ENCODE peak calls at places on chromosome 6, in eight cellular contexts. O is GM13976, L is progenitor cell of endocrine pancreas, H is endothelial cell, J is A549, U is type B pancreatic cell, B is neural crest cell, C is AG04450. T is an unnamed sample.

GRCh38 chr6:159715168-159715567 is 12.1 kb upstream of the WTAP start:
- DNase-seq in O (no peak), L (no peak), H (no peak), J (no peak), U (no peak), B (no peak), C (no peak), T (no peak)

GRCh38 chr6:81562169-81562568 is 190.3 kb downstream of the TENT5A start:
- DNase-seq in O (no peak), L (no peak), H (no peak), J (peak), U (no peak), B (no peak), C (peak), T (peak)

GRCh38 chr6:77089776-77090175 is 373.5 kb downstream of the HTR1B start:
- DNase-seq in O (no peak), L (no peak), H (no peak), J (no peak), U (no peak), B (no peak), C (no peak), T (peak)

GRCh38 chr6:160863782-160864181 is 127.8 kb upstream of the MAP3K4 start:
- DNase-seq in O (no peak), L (no peak), H (no peak), J (no peak), U (no peak), B (no peak), C (no peak), T (no peak)

GRCh38 chr6:131038612-131039344 is 24.3 kb downstream of the EPB41L2 start:
- DNase-seq in O (no peak), L (no peak), H (no peak), J (no peak), U (no peak), B (no peak), C (no peak), T (peak)

GRCh38 chr6:2165216-2165725 is 80.1 kb downstream of the GMDS start:
- DNase-seq in O (no peak), L (no peak), H (no peak), J (no peak), U (no peak), B (no peak), C (no peak), T (no peak)

GRCh38 chr6:167933847-167934246 is 63.6 kb upstream of the KIF25 start:
- DNase-seq in O (no peak), L (no peak), H (no peak), J (no peak), U (no peak), B (no peak), C (no peak), T (no peak)

GRCh38 chr6:149884215-149884614 is 13.7 kb downstream of the RAET1E start:
- DNase-seq in O (no peak), L (no peak), H (no peak), J (no peak), U (no peak), B (no peak), C (no peak), T (no peak)

GRCh38 chr6:11085758-11086435 is 7.7 kb upstream of the SMIM13 start:
- DNase-seq in O (no peak), L (no peak), H (no peak), J (no peak), U (no peak), B (no peak), C (no peak), T (peak)

GRCh38 chr6:112595201-112595600 is 248.1 kb downstream of the RFPL4B start:
- DNase-seq in O (no peak), L (no peak), H (no peak), J (no peak), U (no peak), B (no peak), C (no peak), T (no peak)

GRCh38 chr6:65557224-65557623 is 149.8 kb downstream of the EYS start:
- DNase-seq in O (no peak), L (no peak), H (no peak), J (no peak), U (no peak), B (no peak), C (no peak), T (no peak)

GRCh38 chr6:7617954-7618764 is 28.2 kb downstream of the SNRNP48 start:
- DNase-seq in O (peak), L (no peak), H (no peak), J (no peak), U (no peak), B (no peak), C (no peak), T (peak)

GRCh38 chr6:4370066-4370465 is 234.7 kb upstream of the ECI2 start:
- DNase-seq in O (no peak), L (no peak), H (no peak), J (peak), U (no peak), B (no peak), C (peak), T (peak)

GRCh38 chr6:144185133-144185836 is 35.0 kb downstream of the STX11 start:
- DNase-seq in O (no peak), L (no peak), H (no peak), J (no peak), U (no peak), B (no peak), C (no peak), T (no peak)

GRCh38 chr6:62283828-62284411 is 2.1 kb downstream of the KHDRBS2 start:
- DNase-seq in O (no peak), L (peak), H (peak), J (peak), U (no peak), B (peak), C (no peak), T (peak)

GRCh38 chr6:56798163-56798562 is 155.5 kb upstream of the DST start:
- DNase-seq in O (no peak), L (no peak), H (no peak), J (no peak), U (no peak), B (no peak), C (no peak), T (peak)

GRCh38 chr6:164069352-164070022 is 655.0 kb downstream of the QKI start:
- DNase-seq in O (no peak), L (no peak), H (no peak), J (no peak), U (no peak), B (peak), C (no peak), T (no peak)

GRCh38 chr6:11712760-11713159 is 65.8 kb downstream of the ADTRP start:
- DNase-seq in O (peak), L (no peak), H (no peak), J (no peak), U (no peak), B (no peak), C (no peak), T (no peak)

GRCh38 chr6:21100959-21101358 is 492.6 kb upstream of the SOX4 start:
- DNase-seq in O (no peak), L (no peak), H (no peak), J (no peak), U (no peak), B (no peak), C (no peak), T (no peak)

GRCh38 chr6:79648315-79648714 is 17.2 kb downstream of the SH3BGRL2 start:
- DNase-seq in O (no peak), L (no peak), H (no peak), J (no peak), U (no peak), B (no peak), C (no peak), T (no peak)

GRCh38 chr6:151009576-151009975 is 144.1 kb downstream of the MTHFD1L start:
- DNase-seq in O (no peak), L (no peak), H (no peak), J (no peak), U (no peak), B (no peak), C (no peak), T (no peak)

GRCh38 chr6:4491501-4492260 is 284.5 kb upstream of the CDYL start:
- DNase-seq in O (no peak), L (no peak), H (no peak), J (no peak), U (no peak), B (no peak), C (no peak), T (no peak)

GRCh38 chr6:21582651-21583050 is 10.9 kb upstream of the SOX4 start:
- DNase-seq in O (no peak), L (no peak), H (no peak), J (no peak), U (no peak), B (no peak), C (no peak), T (peak)

GRCh38 chr6:146905313-146905712 is 298.9 kb upstream of the STXBP5 start:
- DNase-seq in O (no peak), L (no peak), H (no peak), J (no peak), U (no peak), B (no peak), C (no peak), T (peak)

GRCh38 chr6:156060013-156060412 is 604.4 kb upstream of the NOX3 start:
- DNase-seq in O (no peak), L (no peak), H (no peak), J (no peak), U (no peak), B (no peak), C (no peak), T (no peak)

GRCh38 chr6:43723737-43724295 is 36.2 kb upstream of the MRPS18A start:
- DNase-seq in O (peak), L (peak), H (peak), J (peak), U (no peak), B (no peak), C (no peak), T (no peak)

GRCh38 chr6:166757226-166758135 is 130.4 kb upstream of the RPS6KA2 start:
- DNase-seq in O (no peak), L (no peak), H (no peak), J (no peak), U (no peak), B (no peak), C (no peak), T (peak)

GRCh38 chr6:157020398-157021266 is 243.5 kb downstream of the ARID1B start:
- DNase-seq in O (peak), L (no peak), H (peak), J (peak), U (no peak), B (no peak), C (no peak), T (peak)

GRCh38 chr6:143357152-143357551 is 93.3 kb downstream of the ADAT2 start:
- DNase-seq in O (no peak), L (no peak), H (no peak), J (no peak), U (no peak), B (no peak), C (no peak), T (no peak)

GRCh38 chr6:87815449-87815848 is 113.4 kb upstream of the AKIRIN2 start:
- DNase-seq in O (no peak), L (no peak), H (no peak), J (no peak), U (no peak), B (no peak), C (no peak), T (no peak)

GRCh38 chr6:113809818-113810217 is 47.3 kb upstream of the MARCKS start:
- DNase-seq in O (peak), L (no peak), H (no peak), J (no peak), U (no peak), B (no peak), C (no peak), T (no peak)

DNA sequence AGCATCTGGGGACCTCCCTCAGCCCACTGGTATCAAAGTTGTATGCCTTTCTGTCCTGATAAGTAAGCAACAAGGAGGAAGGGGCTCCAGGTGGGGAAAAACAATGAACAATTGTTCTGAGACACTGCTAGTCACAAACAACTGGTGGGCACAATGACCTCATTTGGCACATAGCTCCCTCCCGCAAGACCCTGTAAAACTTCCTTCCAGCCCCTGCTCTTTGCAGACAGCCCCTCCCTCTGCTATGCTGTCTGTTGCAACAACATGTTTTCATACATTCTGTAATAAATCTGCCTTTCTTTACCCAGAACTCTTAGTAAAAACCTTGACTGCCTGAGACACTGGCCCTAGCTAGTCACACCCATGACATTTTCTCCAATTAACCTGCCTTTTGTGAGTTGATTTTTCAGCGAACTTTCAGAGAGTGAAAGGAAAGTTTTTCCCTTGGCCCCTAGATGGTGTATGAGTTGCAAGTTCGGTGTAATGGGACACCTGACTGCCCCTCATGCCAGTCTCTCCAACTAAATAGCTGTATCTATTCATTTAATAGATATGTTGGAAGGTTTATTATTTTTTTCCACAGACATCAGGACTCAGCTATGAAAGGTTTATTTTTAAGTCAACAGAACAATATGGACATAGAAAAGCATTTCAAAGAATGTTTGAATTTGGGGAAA is 142.3 kb upstream of the SLC22A16 start:
- DNase-seq in O (peak), L (no peak), H (peak), J (no peak), U (no peak), B (no peak), C (no peak), T (peak)
- TF ChIP-seq CTCF in O (no peak), L (peak), H (peak), J (peak), U (peak), B (peak), C (peak), T (peak)

GRCh38 chr6:33206864-33207568 is 1.3 kb upstream of the RING1 start:
- DNase-seq in O (no peak), L (no peak), H (peak), J (no peak), U (no peak), B (peak), C (no peak), T (no peak)

GRCh38 chr6:33204415-33205171 is at the start of gene HSD17B8:
- DNase-seq in O (peak), L (peak), H (peak), J (peak), U (peak), B (peak), C (peak), T (peak)

GRCh38 chr6:33206027-33206863 is 1.8 kb downstream of the HSD17B8 start:
- DNase-seq in O (no peak), L (no peak), H (no peak), J (no peak), U (no peak), B (no peak), C (no peak), T (peak)

GRCh38 chr6:33204165-33204414 is 365 bp upstream of the HSD17B8 start:
- DNase-seq in O (no peak), L (no peak), H (no peak), J (no peak), U (no peak), B (no peak), C (no peak), T (no peak)

DNA sequence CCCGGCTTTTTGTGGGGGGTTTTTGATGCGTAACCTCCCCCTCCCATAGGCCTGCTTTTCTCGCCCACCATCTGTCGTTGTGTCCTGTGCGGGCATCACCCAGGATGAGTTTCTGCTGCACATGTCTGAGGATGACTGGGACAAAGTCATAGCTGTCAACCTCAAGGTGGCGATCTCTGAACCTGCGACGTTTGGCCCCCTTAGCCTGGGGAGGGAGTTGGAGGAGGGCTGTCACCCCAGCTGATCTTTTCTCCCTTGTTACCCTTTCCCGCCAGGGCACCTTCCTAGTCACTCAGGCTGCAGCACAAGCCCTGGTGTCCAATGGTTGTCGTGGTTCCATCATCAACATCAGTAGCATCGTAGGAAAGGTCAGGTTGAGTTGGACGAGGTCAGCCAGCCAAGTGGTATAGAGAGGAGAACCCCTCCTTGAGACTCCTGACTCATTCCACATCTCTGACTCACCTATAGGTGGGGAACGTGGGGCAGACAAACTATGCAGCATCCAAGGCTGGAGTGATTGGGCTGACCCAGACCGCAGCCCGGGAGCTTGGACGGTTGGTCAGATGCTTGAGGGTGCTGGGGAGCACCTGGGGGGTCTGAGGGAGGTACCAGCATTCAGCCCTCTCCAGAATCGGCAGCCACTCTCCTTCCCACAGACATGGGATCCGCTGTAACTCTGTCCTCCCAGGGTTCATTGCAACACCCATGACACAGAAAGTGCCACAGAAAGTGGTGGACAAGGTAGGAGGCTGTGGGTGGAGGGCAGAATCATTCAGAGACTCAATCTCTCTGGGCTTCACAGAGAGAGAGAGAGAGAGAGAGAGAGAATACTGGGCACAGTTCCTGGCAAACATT is 944 bp downstream of the HSD17B8 start:
- DNase-seq in O (no peak), L (no peak), H (no peak), J (peak), U (no peak), B (no peak), C (no peak), T (peak)
- TF ChIP-seq CTCF in O (peak), L (no peak), H (no peak), J (no peak), U (no peak), B (no peak), C (no peak), T (peak)

DNA sequence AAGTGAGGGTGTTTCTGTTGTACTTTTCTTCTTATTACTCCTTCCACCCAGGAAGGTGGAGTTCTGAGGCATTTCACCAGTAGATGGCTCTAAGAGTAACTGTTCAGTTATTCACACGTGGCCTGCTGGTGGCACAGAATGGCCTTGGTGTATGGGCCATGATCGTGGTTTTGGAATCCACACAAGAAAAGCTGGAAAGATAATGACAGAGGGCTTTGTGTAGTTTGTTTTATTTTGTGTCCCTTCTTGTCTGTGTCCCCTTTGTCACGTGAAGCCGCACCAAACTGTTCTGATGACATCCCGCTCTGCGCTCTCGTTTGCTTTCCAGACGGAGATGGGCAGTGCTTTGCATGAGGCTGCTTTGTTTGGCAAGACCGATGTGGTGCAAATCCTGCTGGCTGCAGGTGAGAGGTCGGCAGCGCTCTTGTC is 93.4 kb downstream of the ANKS1A start:
- DNase-seq in O (peak), L (no peak), H (no peak), J (peak), U (no peak), B (no peak), C (no peak), T (peak)
- TF ChIP-seq CTCF in O (peak), L (no peak), H (no peak), J (peak), U (peak), B (peak), C (peak), T (peak)

DNA sequence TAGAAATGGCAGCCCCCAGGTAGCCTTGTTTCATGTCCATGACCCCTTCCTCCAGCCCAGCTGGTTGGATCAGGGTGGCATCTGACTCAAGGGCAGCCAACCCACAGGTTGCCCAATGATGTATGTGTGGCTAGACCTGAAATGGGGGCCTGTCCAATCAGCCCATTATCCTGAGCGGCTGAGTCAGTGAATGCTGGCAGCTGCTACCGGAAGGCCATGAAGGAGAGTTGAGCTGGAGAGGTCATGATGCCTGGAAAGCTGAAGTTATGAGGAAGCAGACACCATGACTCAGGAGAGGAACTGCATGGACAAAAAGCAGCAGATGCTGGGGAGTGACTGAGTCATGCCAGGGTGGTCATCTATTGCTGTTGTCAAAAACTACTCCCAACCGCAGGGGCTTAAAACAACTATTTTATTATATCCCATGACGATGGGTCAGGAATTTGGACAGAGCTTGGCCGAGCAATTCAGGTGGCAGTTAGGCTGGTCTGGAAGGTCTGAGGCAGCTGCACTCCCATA is 67.3 kb downstream of the MDGA1 start:
- DNase-seq in O (no peak), L (no peak), H (no peak), J (peak), U (no peak), B (no peak), C (peak), T (peak)
- TF ChIP-seq CTCF in O (no peak), L (no peak), H (no peak), J (no peak), U (no peak), B (no peak), C (no peak), T (no peak)